ENCODE peak calls at places on chromosomes 4 and X, in five cellular contexts. One of them, this sample, is unnamed.

GRCh38 chr4:185941476-185941875 is 127.5 kb upstream of the TLR3 start:
- DNase-seq in renal cortical epithelial cell: no peak
- DNase-seq in lung: no peak
- DNase-seq in GM10248: no peak
- DNase-seq in HEK293T: no peak
- DNase-seq in this sample: no peak

GRCh38 chrX:47145408-47146120 is 543 bp downstream of the RBM10 start:
- DNase-seq in GM10248: peak
- DNase-seq in lung: no peak
- DNase-seq in HEK293T: no peak
- DNase-seq in renal cortical epithelial cell: no peak
- DNase-seq in this sample: no peak

GRCh38 chr4:76250962-76251361 is 559 bp upstream of the FAM47E start:
- DNase-seq in renal cortical epithelial cell: no peak
- DNase-seq in lung: no peak
- DNase-seq in GM10248: no peak
- DNase-seq in HEK293T: no peak
- DNase-seq in this sample: no peak

GRCh38 chr4:37549003-37549402 is 137.2 kb downstream of the RELL1 start:
- DNase-seq in GM10248: no peak
- DNase-seq in renal cortical epithelial cell: peak
- DNase-seq in lung: no peak
- DNase-seq in HEK293T: no peak
- DNase-seq in this sample: no peak

GRCh38 chr4:153541426-153542096 is 75.4 kb downstream of the TMEM131L start:
- DNase-seq in HEK293T: no peak
- DNase-seq in lung: no peak
- DNase-seq in renal cortical epithelial cell: peak
- DNase-seq in GM10248: no peak
- DNase-seq in this sample: no peak

GRCh38 chr4:54764501-54764900 is 106.7 kb downstream of the KIT start:
- DNase-seq in renal cortical epithelial cell: no peak
- DNase-seq in HEK293T: no peak
- DNase-seq in lung: no peak
- DNase-seq in GM10248: no peak
- DNase-seq in this sample: no peak

GRCh38 chr4:6065166-6065565 is 46.9 kb upstream of the C4orf50 start:
- DNase-seq in renal cortical epithelial cell: no peak
- DNase-seq in HEK293T: no peak
- DNase-seq in GM10248: no peak
- DNase-seq in lung: no peak
- DNase-seq in this sample: no peak

GRCh38 chr4:178165909-178166308 is 723.7 kb upstream of the AGA start:
- DNase-seq in HEK293T: no peak
- DNase-seq in renal cortical epithelial cell: peak
- DNase-seq in lung: no peak
- DNase-seq in GM10248: no peak
- DNase-seq in this sample: no peak

GRCh38 chrX:100479329-100479728 is 69.3 kb upstream of the PCDH19 start:
- DNase-seq in HEK293T: no peak
- DNase-seq in GM10248: no peak
- DNase-seq in renal cortical epithelial cell: no peak
- DNase-seq in lung: no peak
- DNase-seq in this sample: no peak

GRCh38 chr4:2652415-2653155 is 103.6 kb downstream of the TNIP2 start:
- DNase-seq in HEK293T: no peak
- DNase-seq in renal cortical epithelial cell: no peak
- DNase-seq in GM10248: no peak
- DNase-seq in lung: no peak
- DNase-seq in this sample: no peak